ENCODE peak calls at places on chromosomes 6 and 20, in nine cellular contexts. One of them, this sample, is unnamed.
A peak's percentile ranks its signal among the peaks of the same experiment; 100 is the strongest.

GRCh38 chr6:7138921-7139358 is 31.2 kb downstream of the RREB1 start:
- DNase-seq in substantia nigra: no peak
- DNase-seq in stimulated activated CD4-positive, alpha-beta T cell treated with anti-CD3 and anti-CD28 coated beads, Interleukin-2, amount 100 ng/mL, for 48 hours: no peak
- DNase-seq in lower leg skin: no peak
- DNase-seq in heart left ventricle: peak; percentile 54
- DNase-seq in trophoblast cell: no peak
- DNase-seq in cerebellum: no peak
- DNase-seq in RPMI7951: no peak
- DNase-seq in transverse colon: peak; percentile 75
- DNase-seq in this sample: peak; percentile 76

GRCh38 chr6:108651781-108652227 is 91.1 kb downstream of the FOXO3 start:
- DNase-seq in substantia nigra: no peak
- DNase-seq in stimulated activated CD4-positive, alpha-beta T cell treated with anti-CD3 and anti-CD28 coated beads, Interleukin-2, amount 100 ng/mL, for 48 hours: no peak
- DNase-seq in lower leg skin: no peak
- DNase-seq in heart left ventricle: peak; percentile 67
- DNase-seq in trophoblast cell: no peak
- DNase-seq in cerebellum: no peak
- DNase-seq in RPMI7951: no peak
- DNase-seq in transverse colon: no peak
- DNase-seq in this sample: no peak

GRCh38 chr6:17851001-17851719 is 136.3 kb downstream of the KIF13A start:
- DNase-seq in substantia nigra: no peak
- DNase-seq in stimulated activated CD4-positive, alpha-beta T cell treated with anti-CD3 and anti-CD28 coated beads, Interleukin-2, amount 100 ng/mL, for 48 hours: no peak
- DNase-seq in lower leg skin: no peak
- DNase-seq in heart left ventricle: no peak
- DNase-seq in trophoblast cell: no peak
- DNase-seq in cerebellum: peak; percentile 44
- DNase-seq in RPMI7951: no peak
- DNase-seq in transverse colon: no peak
- DNase-seq in this sample: no peak

GRCh38 chr6:29953706-29954105 is 11.4 kb downstream of the HLA-A start:
- DNase-seq in substantia nigra: no peak
- DNase-seq in stimulated activated CD4-positive, alpha-beta T cell treated with anti-CD3 and anti-CD28 coated beads, Interleukin-2, amount 100 ng/mL, for 48 hours: no peak
- DNase-seq in lower leg skin: no peak
- DNase-seq in heart left ventricle: no peak
- DNase-seq in trophoblast cell: peak; percentile 13
- DNase-seq in cerebellum: no peak
- DNase-seq in RPMI7951: peak; percentile 47
- DNase-seq in transverse colon: no peak
- DNase-seq in this sample: no peak

GRCh38 chr20:52312131-52312729 is 120.7 kb upstream of the ZFP64 start:
- DNase-seq in substantia nigra: no peak
- DNase-seq in stimulated activated CD4-positive, alpha-beta T cell treated with anti-CD3 and anti-CD28 coated beads, Interleukin-2, amount 100 ng/mL, for 48 hours: peak; percentile 48
- DNase-seq in lower leg skin: no peak
- DNase-seq in heart left ventricle: no peak
- DNase-seq in trophoblast cell: peak; percentile 68
- DNase-seq in cerebellum: peak; percentile 38
- DNase-seq in RPMI7951: peak; percentile 65
- DNase-seq in transverse colon: peak; percentile 22
- DNase-seq in this sample: no peak

GRCh38 chr6:71383891-71384489 is 95.4 kb downstream of the OGFRL1 start:
- DNase-seq in substantia nigra: no peak
- DNase-seq in stimulated activated CD4-positive, alpha-beta T cell treated with anti-CD3 and anti-CD28 coated beads, Interleukin-2, amount 100 ng/mL, for 48 hours: no peak
- DNase-seq in lower leg skin: no peak
- DNase-seq in heart left ventricle: no peak
- DNase-seq in trophoblast cell: peak; percentile 89
- DNase-seq in cerebellum: peak; percentile 13
- DNase-seq in RPMI7951: peak; percentile 53
- DNase-seq in transverse colon: no peak
- DNase-seq in this sample: no peak

GRCh38 chr20:53930651-53931504 is 139.5 kb downstream of the BCAS1 start:
- DNase-seq in substantia nigra: no peak
- DNase-seq in stimulated activated CD4-positive, alpha-beta T cell treated with anti-CD3 and anti-CD28 coated beads, Interleukin-2, amount 100 ng/mL, for 48 hours: no peak
- DNase-seq in lower leg skin: no peak
- DNase-seq in heart left ventricle: no peak
- DNase-seq in trophoblast cell: peak; percentile 21
- DNase-seq in cerebellum: no peak
- DNase-seq in RPMI7951: peak; percentile 62
- DNase-seq in transverse colon: no peak
- DNase-seq in this sample: no peak

GRCh38 chr20:5528719-5529256 is 212.0 kb upstream of the PROKR2 start:
- DNase-seq in substantia nigra: peak; percentile 52
- DNase-seq in stimulated activated CD4-positive, alpha-beta T cell treated with anti-CD3 and anti-CD28 coated beads, Interleukin-2, amount 100 ng/mL, for 48 hours: peak; percentile 62
- DNase-seq in lower leg skin: peak; percentile 90
- DNase-seq in heart left ventricle: peak; percentile 54
- DNase-seq in trophoblast cell: peak; percentile 95
- DNase-seq in cerebellum: peak; percentile 83
- DNase-seq in RPMI7951: peak; percentile 86
- DNase-seq in transverse colon: peak; percentile 75
- DNase-seq in this sample: peak; percentile 83

GRCh38 chr6:37021356-37022129 is 16.1 kb downstream of the FGD2 start:
- DNase-seq in substantia nigra: no peak
- DNase-seq in stimulated activated CD4-positive, alpha-beta T cell treated with anti-CD3 and anti-CD28 coated beads, Interleukin-2, amount 100 ng/mL, for 48 hours: peak; percentile 60
- DNase-seq in lower leg skin: no peak
- DNase-seq in heart left ventricle: no peak
- DNase-seq in trophoblast cell: peak; percentile 43
- DNase-seq in cerebellum: no peak
- DNase-seq in RPMI7951: peak; percentile 46
- DNase-seq in transverse colon: peak; percentile 23
- DNase-seq in this sample: peak; percentile 37

GRCh38 chr6:125784365-125784764 is 6.4 kb upstream of the NCOA7 start:
- DNase-seq in substantia nigra: no peak
- DNase-seq in stimulated activated CD4-positive, alpha-beta T cell treated with anti-CD3 and anti-CD28 coated beads, Interleukin-2, amount 100 ng/mL, for 48 hours: no peak
- DNase-seq in lower leg skin: no peak
- DNase-seq in heart left ventricle: no peak
- DNase-seq in trophoblast cell: no peak
- DNase-seq in cerebellum: no peak
- DNase-seq in RPMI7951: no peak
- DNase-seq in transverse colon: no peak
- DNase-seq in this sample: no peak

GRCh38 chr6:79697430-79697829 is 66.3 kb downstream of the SH3BGRL2 start:
- DNase-seq in substantia nigra: no peak
- DNase-seq in stimulated activated CD4-positive, alpha-beta T cell treated with anti-CD3 and anti-CD28 coated beads, Interleukin-2, amount 100 ng/mL, for 48 hours: no peak
- DNase-seq in lower leg skin: no peak
- DNase-seq in heart left ventricle: no peak
- DNase-seq in trophoblast cell: no peak
- DNase-seq in cerebellum: no peak
- DNase-seq in RPMI7951: no peak
- DNase-seq in transverse colon: no peak
- DNase-seq in this sample: no peak

GRCh38 chr6:151627689-151628444 is 134.1 kb downstream of the CCDC170 start:
- DNase-seq in substantia nigra: no peak
- DNase-seq in stimulated activated CD4-positive, alpha-beta T cell treated with anti-CD3 and anti-CD28 coated beads, Interleukin-2, amount 100 ng/mL, for 48 hours: no peak
- DNase-seq in lower leg skin: no peak
- DNase-seq in heart left ventricle: no peak
- DNase-seq in trophoblast cell: peak; percentile 42
- DNase-seq in cerebellum: no peak
- DNase-seq in RPMI7951: peak; percentile 10
- DNase-seq in transverse colon: no peak
- DNase-seq in this sample: no peak

GRCh38 chr6:37283268-37283667 is 25.3 kb upstream of the TMEM217 start:
- DNase-seq in substantia nigra: no peak
- DNase-seq in stimulated activated CD4-positive, alpha-beta T cell treated with anti-CD3 and anti-CD28 coated beads, Interleukin-2, amount 100 ng/mL, for 48 hours: no peak
- DNase-seq in lower leg skin: no peak
- DNase-seq in heart left ventricle: no peak
- DNase-seq in trophoblast cell: no peak
- DNase-seq in cerebellum: peak; percentile 10
- DNase-seq in RPMI7951: no peak
- DNase-seq in transverse colon: no peak
- DNase-seq in this sample: no peak

GRCh38 chr6:132530293-132530974 is 7.6 kb upstream of the TAAR9 start:
- DNase-seq in substantia nigra: peak; percentile 10
- DNase-seq in stimulated activated CD4-positive, alpha-beta T cell treated with anti-CD3 and anti-CD28 coated beads, Interleukin-2, amount 100 ng/mL, for 48 hours: peak; percentile 73
- DNase-seq in lower leg skin: no peak
- DNase-seq in heart left ventricle: peak; percentile 43
- DNase-seq in trophoblast cell: peak; percentile 79
- DNase-seq in cerebellum: peak; percentile 32
- DNase-seq in RPMI7951: peak; percentile 57
- DNase-seq in transverse colon: peak; percentile 63
- DNase-seq in this sample: no peak

GRCh38 chr6:31814677-31815024 is 432 bp downstream of the HSPA1L start:
- DNase-seq in substantia nigra: peak; percentile 89
- DNase-seq in stimulated activated CD4-positive, alpha-beta T cell treated with anti-CD3 and anti-CD28 coated beads, Interleukin-2, amount 100 ng/mL, for 48 hours: peak; percentile 45
- DNase-seq in lower leg skin: peak; percentile 99
- DNase-seq in heart left ventricle: peak; percentile 98
- DNase-seq in trophoblast cell: peak; percentile 94
- DNase-seq in cerebellum: peak; percentile 95
- DNase-seq in RPMI7951: peak; percentile 98
- DNase-seq in transverse colon: peak; percentile 96
- DNase-seq in this sample: peak; percentile 93

GRCh38 chr6:45714795-45715507 is 300.7 kb downstream of the CLIC5 start:
- DNase-seq in substantia nigra: peak; percentile 52
- DNase-seq in stimulated activated CD4-positive, alpha-beta T cell treated with anti-CD3 and anti-CD28 coated beads, Interleukin-2, amount 100 ng/mL, for 48 hours: no peak
- DNase-seq in lower leg skin: no peak
- DNase-seq in heart left ventricle: no peak
- DNase-seq in trophoblast cell: peak; percentile 76
- DNase-seq in cerebellum: peak; percentile 41
- DNase-seq in RPMI7951: peak; percentile 93
- DNase-seq in transverse colon: peak; percentile 59
- DNase-seq in this sample: peak; percentile 73

GRCh38 chr6:20202070-20202658 is 10.1 kb downstream of the MBOAT1 start:
- DNase-seq in substantia nigra: no peak
- DNase-seq in stimulated activated CD4-positive, alpha-beta T cell treated with anti-CD3 and anti-CD28 coated beads, Interleukin-2, amount 100 ng/mL, for 48 hours: no peak
- DNase-seq in lower leg skin: no peak
- DNase-seq in heart left ventricle: no peak
- DNase-seq in trophoblast cell: peak; percentile 56
- DNase-seq in cerebellum: no peak
- DNase-seq in RPMI7951: peak; percentile 25
- DNase-seq in transverse colon: no peak
- DNase-seq in this sample: no peak

GRCh38 chr20:61306935-61307475 is 54.9 kb downstream of the CDH4 start:
- DNase-seq in substantia nigra: no peak
- DNase-seq in stimulated activated CD4-positive, alpha-beta T cell treated with anti-CD3 and anti-CD28 coated beads, Interleukin-2, amount 100 ng/mL, for 48 hours: no peak
- DNase-seq in lower leg skin: no peak
- DNase-seq in heart left ventricle: no peak
- DNase-seq in trophoblast cell: no peak
- DNase-seq in cerebellum: no peak
- DNase-seq in RPMI7951: no peak
- DNase-seq in transverse colon: no peak
- DNase-seq in this sample: no peak

GRCh38 chr6:41122373-41122772 is 31.8 kb downstream of the TREML1 start:
- DNase-seq in substantia nigra: no peak
- DNase-seq in stimulated activated CD4-positive, alpha-beta T cell treated with anti-CD3 and anti-CD28 coated beads, Interleukin-2, amount 100 ng/mL, for 48 hours: no peak
- DNase-seq in lower leg skin: no peak
- DNase-seq in heart left ventricle: no peak
- DNase-seq in trophoblast cell: no peak
- DNase-seq in cerebellum: no peak
- DNase-seq in RPMI7951: no peak
- DNase-seq in transverse colon: no peak
- DNase-seq in this sample: no peak

GRCh38 chr6:47674673-47675072 is 23.7 kb upstream of the ADGRF4 start:
- DNase-seq in substantia nigra: no peak
- DNase-seq in stimulated activated CD4-positive, alpha-beta T cell treated with anti-CD3 and anti-CD28 coated beads, Interleukin-2, amount 100 ng/mL, for 48 hours: no peak
- DNase-seq in lower leg skin: no peak
- DNase-seq in heart left ventricle: no peak
- DNase-seq in trophoblast cell: peak; percentile 67
- DNase-seq in cerebellum: no peak
- DNase-seq in RPMI7951: no peak
- DNase-seq in transverse colon: no peak
- DNase-seq in this sample: no peak

GRCh38 chr20:24470031-24470781 is 777 bp downstream of the SYNDIG1 start:
- DNase-seq in substantia nigra: no peak
- DNase-seq in stimulated activated CD4-positive, alpha-beta T cell treated with anti-CD3 and anti-CD28 coated beads, Interleukin-2, amount 100 ng/mL, for 48 hours: no peak
- DNase-seq in lower leg skin: no peak
- DNase-seq in heart left ventricle: peak; percentile 34
- DNase-seq in trophoblast cell: no peak
- DNase-seq in cerebellum: peak; percentile 55
- DNase-seq in RPMI7951: no peak
- DNase-seq in transverse colon: no peak
- DNase-seq in this sample: no peak

GRCh38 chr6:170296423-170296745 is 5.5 kb upstream of the DLL1 start:
- DNase-seq in substantia nigra: no peak
- DNase-seq in stimulated activated CD4-positive, alpha-beta T cell treated with anti-CD3 and anti-CD28 coated beads, Interleukin-2, amount 100 ng/mL, for 48 hours: no peak
- DNase-seq in lower leg skin: no peak
- DNase-seq in heart left ventricle: no peak
- DNase-seq in trophoblast cell: no peak
- DNase-seq in cerebellum: no peak
- DNase-seq in RPMI7951: no peak
- DNase-seq in transverse colon: no peak
- DNase-seq in this sample: peak; percentile 40

GRCh38 chr20:33709398-33709797 is 10.7 kb downstream of the PXMP4 start:
- DNase-seq in substantia nigra: no peak
- DNase-seq in stimulated activated CD4-positive, alpha-beta T cell treated with anti-CD3 and anti-CD28 coated beads, Interleukin-2, amount 100 ng/mL, for 48 hours: no peak
- DNase-seq in lower leg skin: no peak
- DNase-seq in heart left ventricle: no peak
- DNase-seq in trophoblast cell: no peak
- DNase-seq in cerebellum: no peak
- DNase-seq in RPMI7951: peak; percentile 38
- DNase-seq in transverse colon: no peak
- DNase-seq in this sample: no peak

GRCh38 chr6:149863846-149864577 is at the start of gene LRP11:
- DNase-seq in substantia nigra: peak; percentile 71
- DNase-seq in stimulated activated CD4-positive, alpha-beta T cell treated with anti-CD3 and anti-CD28 coated beads, Interleukin-2, amount 100 ng/mL, for 48 hours: peak; percentile 83
- DNase-seq in lower leg skin: peak; percentile 98
- DNase-seq in heart left ventricle: peak; percentile 79
- DNase-seq in trophoblast cell: peak; percentile 95
- DNase-seq in cerebellum: peak; percentile 92
- DNase-seq in RPMI7951: peak; percentile 86
- DNase-seq in transverse colon: peak; percentile 93
- DNase-seq in this sample: peak; percentile 92

GRCh38 chr6:137102851-137103492 is 58.2 kb upstream of the IL20RA start:
- DNase-seq in substantia nigra: no peak
- DNase-seq in stimulated activated CD4-positive, alpha-beta T cell treated with anti-CD3 and anti-CD28 coated beads, Interleukin-2, amount 100 ng/mL, for 48 hours: no peak
- DNase-seq in lower leg skin: no peak
- DNase-seq in heart left ventricle: no peak
- DNase-seq in trophoblast cell: no peak
- DNase-seq in cerebellum: no peak
- DNase-seq in RPMI7951: no peak
- DNase-seq in transverse colon: no peak
- DNase-seq in this sample: no peak

GRCh38 chr20:38706482-38706881 is 17.8 kb upstream of the SLC32A1 start:
- DNase-seq in substantia nigra: no peak
- DNase-seq in stimulated activated CD4-positive, alpha-beta T cell treated with anti-CD3 and anti-CD28 coated beads, Interleukin-2, amount 100 ng/mL, for 48 hours: no peak
- DNase-seq in lower leg skin: no peak
- DNase-seq in heart left ventricle: no peak
- DNase-seq in trophoblast cell: no peak
- DNase-seq in cerebellum: no peak
- DNase-seq in RPMI7951: no peak
- DNase-seq in transverse colon: no peak
- DNase-seq in this sample: no peak

GRCh38 chr6:122735618-122736017 is 43.9 kb upstream of the FABP7 start:
- DNase-seq in substantia nigra: no peak
- DNase-seq in stimulated activated CD4-positive, alpha-beta T cell treated with anti-CD3 and anti-CD28 coated beads, Interleukin-2, amount 100 ng/mL, for 48 hours: no peak
- DNase-seq in lower leg skin: no peak
- DNase-seq in heart left ventricle: no peak
- DNase-seq in trophoblast cell: peak; percentile 81
- DNase-seq in cerebellum: no peak
- DNase-seq in RPMI7951: no peak
- DNase-seq in transverse colon: no peak
- DNase-seq in this sample: no peak

GRCh38 chr6:26553739-26554668 is 15.8 kb downstream of the HMGN4 start:
- DNase-seq in substantia nigra: peak; percentile 31
- DNase-seq in stimulated activated CD4-positive, alpha-beta T cell treated with anti-CD3 and anti-CD28 coated beads, Interleukin-2, amount 100 ng/mL, for 48 hours: peak; percentile 84
- DNase-seq in lower leg skin: peak; percentile 94
- DNase-seq in heart left ventricle: peak; percentile 69
- DNase-seq in trophoblast cell: peak; percentile 99
- DNase-seq in cerebellum: peak; percentile 67
- DNase-seq in RPMI7951: peak; percentile 99
- DNase-seq in transverse colon: peak; percentile 82
- DNase-seq in this sample: peak; percentile 83

GRCh38 chr20:37729452-37729851 is 35.6 kb downstream of the CTNNBL1 start:
- DNase-seq in substantia nigra: no peak
- DNase-seq in stimulated activated CD4-positive, alpha-beta T cell treated with anti-CD3 and anti-CD28 coated beads, Interleukin-2, amount 100 ng/mL, for 48 hours: no peak
- DNase-seq in lower leg skin: no peak
- DNase-seq in heart left ventricle: no peak
- DNase-seq in trophoblast cell: no peak
- DNase-seq in cerebellum: peak; percentile 5
- DNase-seq in RPMI7951: no peak
- DNase-seq in transverse colon: no peak
- DNase-seq in this sample: no peak